ENCODE peak calls at places on chromosomes 1 and 21, in seven cellular contexts. N is AG10803, R is AG09309, Z is GM23338, C is AG04449, U is lung, L is upper lobe of right lung. X is an unnamed sample.

GRCh38 chr1:180923024-180923841 is 10.5 kb downstream of the KIAA1614 start:
- DNase-seq in L (no peak), Z (peak; percentile 98), U (no peak), N (peak; percentile 25), C (no peak), R (no peak), X (no peak)

GRCh38 chr1:24199291-24199900 is 12.3 kb upstream of the IFNLR1 start:
- DNase-seq in L (no peak), C (no peak), Z (peak; percentile 86), N (peak; percentile 46), U (peak; percentile 58), R (no peak), X (no peak)

GRCh38 chr1:88741413-88741812 is 57.3 kb downstream of the PKN2 start:
- DNase-seq in U (no peak), N (peak; percentile 45), C (peak; percentile 12), L (no peak), Z (no peak), R (no peak), X (no peak)

GRCh38 chr1:234675561-234675960 is 65.6 kb upstream of the IRF2BP2 start:
- DNase-seq in U (no peak), Z (no peak), C (no peak), L (no peak), N (no peak), R (no peak), X (no peak)

GRCh38 chr1:238139713-238140112 is 249.0 kb upstream of the ZP4 start:
- DNase-seq in L (no peak), U (no peak), R (no peak), Z (no peak), N (no peak), C (no peak), X (no peak)

GRCh38 chr1:206784471-206784903 is 12.2 kb upstream of the IL10 start:
- DNase-seq in N (no peak), C (no peak), L (no peak), R (no peak), Z (no peak), U (no peak), X (peak; percentile 96)

GRCh38 chr21:28473530-28474225 is 519.0 kb downstream of the LTN1 start:
- DNase-seq in L (no peak), R (peak; percentile 38), Z (no peak), N (peak; percentile 55), C (no peak), U (no peak), X (no peak)

GRCh38 chr1:174871886-174872285 is 127.9 kb upstream of the CACYBP start:
- DNase-seq in C (no peak), R (no peak), Z (peak; percentile 82), U (no peak), L (no peak), N (no peak), X (no peak)

GRCh38 chr1:152049291-152050073 is 12.7 kb upstream of the S100A11 start:
- DNase-seq in R (no peak), L (no peak), N (peak; percentile 81), C (no peak), Z (no peak), U (no peak), X (no peak)

GRCh38 chr1:211198111-211198510 is 61.1 kb upstream of the RCOR3 start:
- DNase-seq in L (no peak), R (no peak), Z (no peak), N (no peak), U (no peak), C (no peak), X (no peak)

GRCh38 chr1:184838374-184838995 is 83.8 kb upstream of the EDEM3 start:
- DNase-seq in U (no peak), R (peak; percentile 94), C (peak; percentile 92), N (peak; percentile 98), L (no peak), Z (no peak), X (no peak)

GRCh38 chr1:33454646-33455282 is 17.7 kb upstream of the ZSCAN20 start:
- DNase-seq in C (no peak), Z (no peak), L (peak; percentile 28), R (no peak), U (no peak), N (no peak), X (no peak)

GRCh38 chr1:97668945-97669344 is 251.9 kb downstream of the DPYD start:
- DNase-seq in C (no peak), U (no peak), L (no peak), N (peak; percentile 75), R (peak; percentile 13), Z (no peak), X (no peak)

GRCh38 chr1:247360116-247360898 is 28.6 kb upstream of the ZNF496 start:
- DNase-seq in L (no peak), R (no peak), C (no peak), U (no peak), N (peak; percentile 43), Z (no peak), X (no peak)

GRCh38 chr1:170562644-170563338 is 30.8 kb downstream of the GORAB start:
- DNase-seq in L (peak; percentile 57), C (no peak), Z (peak; percentile 76), U (peak; percentile 48), N (peak; percentile 89), R (no peak), X (peak; percentile 4)

GRCh38 chr1:56434025-56434424 is 145.3 kb downstream of the PLPP3 start:
- DNase-seq in N (no peak), L (no peak), R (no peak), C (no peak), U (no peak), Z (no peak), X (no peak)

GRCh38 chr1:99685516-99686180 is 39.7 kb downstream of the PALMD start:
- DNase-seq in R (peak; percentile 88), L (peak; percentile 70), Z (peak; percentile 83), U (peak; percentile 76), N (peak; percentile 93), C (peak; percentile 74), X (peak; percentile 36)

GRCh38 chr1:224427346-224427745 is 7.3 kb downstream of the WDR26 start:
- DNase-seq in Z (no peak), U (no peak), R (peak; percentile 53), L (no peak), N (peak; percentile 66), C (peak; percentile 67), X (no peak)

GRCh38 chr1:51964309-51964696 is 26.2 kb downstream of the RAB3B start:
- DNase-seq in Z (no peak), C (no peak), N (no peak), L (no peak), U (no peak), R (no peak), X (no peak)

GRCh38 chr1:69994261-69994660 is 211.1 kb downstream of the LRRC40 start:
- DNase-seq in R (no peak), C (no peak), N (peak; percentile 20), Z (no peak), U (no peak), L (no peak), X (no peak)

GRCh38 chr1:175600721-175601440 is 142.5 kb downstream of the TNR start:
- DNase-seq in N (no peak), R (no peak), U (no peak), C (no peak), L (no peak), Z (no peak), X (peak; percentile 55)

GRCh38 chr1:6033986-6034749 is 11.5 kb upstream of the KCNAB2 start:
- DNase-seq in N (no peak), C (no peak), R (no peak), L (no peak), Z (peak; percentile 84), U (peak; percentile 47), X (no peak)

GRCh38 chr1:220680085-220680687 is 10.0 kb upstream of the C1orf115 start:
- DNase-seq in U (no peak), L (no peak), C (no peak), N (peak; percentile 31), Z (peak; percentile 77), R (no peak), X (peak; percentile 29)

DNA sequence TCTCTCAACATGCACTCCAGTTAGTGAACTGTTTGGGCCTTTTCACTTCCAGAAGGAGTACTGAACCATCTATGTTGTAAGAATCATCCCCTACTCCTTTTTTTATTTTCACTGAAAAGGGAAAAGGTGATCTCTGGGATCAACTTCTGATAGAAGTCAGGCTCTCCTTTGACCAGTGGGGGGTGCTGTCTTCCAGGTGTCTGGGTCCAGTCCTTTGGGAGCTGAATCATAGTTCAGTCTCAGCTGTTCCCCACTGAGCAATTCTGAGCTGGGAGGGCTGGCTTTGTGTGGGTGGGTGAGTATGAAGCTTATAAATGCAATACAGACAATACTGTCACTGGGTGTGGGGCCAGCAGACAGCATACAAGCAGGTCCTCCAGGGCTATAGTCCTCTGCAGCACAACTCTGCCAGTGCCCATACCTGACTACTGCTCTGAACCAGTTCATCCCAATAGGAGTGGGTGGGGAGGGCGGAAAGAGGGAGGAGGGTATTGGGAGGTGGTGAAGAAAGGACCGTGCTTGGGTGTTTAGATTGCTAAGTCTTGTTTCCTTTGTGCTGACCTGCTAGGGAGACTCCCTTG is 12.5 kb upstream of the SARS1 start:
- DNase-seq in N (peak; percentile 83), Z (peak; percentile 90), L (no peak), R (peak; percentile 73), C (no peak), U (peak; percentile 53), X (no peak)
- TF ChIP-seq CTCF in N (peak; percentile 82), Z (peak; percentile 95), L (peak; percentile 50), R (peak; percentile 86), C (peak; percentile 69), U (peak; percentile 18), X (peak; percentile 71)

GRCh38 chr1:186793582-186793927 is 35.2 kb upstream of the PLA2G4A start:
- DNase-seq in C (no peak), Z (no peak), U (no peak), L (no peak), N (no peak), R (no peak), X (no peak)

GRCh38 chr1:186792870-186793581 is 35.7 kb upstream of the PLA2G4A start:
- DNase-seq in C (no peak), R (no peak), U (no peak), L (no peak), Z (no peak), N (no peak), X (no peak)

GRCh38 chr1:186785503-186785902 is 43.2 kb upstream of the PLA2G4A start:
- DNase-seq in L (no peak), Z (no peak), U (no peak), R (no peak), C (no peak), N (no peak), X (no peak)

DNA sequence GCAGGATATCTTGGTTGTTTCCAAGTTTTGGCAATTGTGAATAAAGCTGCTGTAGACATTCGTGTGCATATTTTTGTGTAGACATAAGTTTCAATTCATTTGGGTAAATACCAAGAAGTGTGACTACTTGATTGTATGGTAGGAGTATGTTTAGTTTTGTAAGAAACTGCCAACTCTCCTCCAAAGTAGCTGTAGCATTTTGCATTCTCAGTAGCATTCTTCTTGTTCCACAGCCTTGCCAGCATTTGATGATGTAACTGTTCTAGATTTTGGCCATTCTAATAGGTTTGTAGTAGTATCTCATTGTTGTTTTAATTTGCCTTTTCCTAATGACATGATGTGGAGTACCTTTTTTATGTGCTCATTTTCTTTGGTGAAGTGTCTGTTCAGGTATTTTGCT is 38.6 kb upstream of the PLA2G4A start:
- DNase-seq in N (no peak), U (no peak), L (no peak), C (peak; percentile 23), R (no peak), Z (no peak), X (no peak)
- H3K4me3 ChIP-seq in N (no peak overlapping the region), U (no peak overlapping the region), L (no peak overlapping the region), C (no peak overlapping the region), R (no peak overlapping the region), Z (no peak overlapping the region), X (no peak overlapping the region)

GRCh38 chr21:34946385-34947121 is 102.5 kb downstream of the RUNX1 start:
- DNase-seq in N (no peak), Z (no peak), L (no peak), R (no peak), C (no peak), U (no peak), X (no peak)
- TF ChIP-seq CTCF in N (no peak), Z (peak; percentile 24), L (no peak), R (no peak), C (peak; percentile 5), U (no peak), X (no peak)

GRCh38 chr1:226634156-226634588 is 85.6 kb downstream of the STUM start:
- DNase-seq in U (peak; percentile 69), N (peak; percentile 58), Z (peak; percentile 85), L (peak; percentile 91), C (no peak), R (no peak), X (no peak)
- H3K4me3 ChIP-seq in U (no peak overlapping the region), N (no peak overlapping the region), Z (no peak overlapping the region), L (no peak overlapping the region), C (no peak overlapping the region), R (no peak overlapping the region), X (no peak overlapping the region)

X was measured in GM12864.